ENCODE peak calls at places on chromosome 15, in seven cellular contexts. One of them, this sample, is unnamed. For H3K9me3, the result is how much of the 10 kb centered on the place peaks cover.

GRCh38 chr15:70098461-70099166 is 897 bp upstream of the TLE3 start:
- DNase-seq in cardiac muscle cell: peak
- DNase-seq in colonic mucosa: peak
- DNase-seq in mesenchymal stem cell: peak
- DNase-seq in AG04450: no peak
- DNase-seq in CD8-positive, alpha-beta T cell: peak
- DNase-seq in GM23248: peak
- DNase-seq in this sample: peak

GRCh38 chr15:71329509-71330260 is 214.4 kb downstream of the THSD4 start:
- DNase-seq in GM23248: peak
- DNase-seq in colonic mucosa: peak
- DNase-seq in AG04450: no peak
- DNase-seq in mesenchymal stem cell: peak
- DNase-seq in CD8-positive, alpha-beta T cell: no peak
- DNase-seq in cardiac muscle cell: peak
- DNase-seq in this sample: no peak

GRCh38 chr15:67690936-67691335 is 134.4 kb upstream of the SKOR1 start:
- DNase-seq in GM23248: peak
- DNase-seq in mesenchymal stem cell: peak
- DNase-seq in colonic mucosa: no peak
- DNase-seq in CD8-positive, alpha-beta T cell: no peak
- DNase-seq in cardiac muscle cell: peak
- DNase-seq in AG04450: peak
- DNase-seq in this sample: no peak

GRCh38 chr15:28873006-28873405 is 12.8 kb upstream of the APBA2 start:
- DNase-seq in cardiac muscle cell: no peak
- DNase-seq in AG04450: no peak
- DNase-seq in CD8-positive, alpha-beta T cell: no peak
- DNase-seq in colonic mucosa: no peak
- DNase-seq in mesenchymal stem cell: no peak
- DNase-seq in GM23248: no peak
- DNase-seq in this sample: no peak

GRCh38 chr15:63504979-63505841 is 817 bp downstream of the USP3 start:
- DNase-seq in mesenchymal stem cell: peak
- DNase-seq in GM23248: peak
- DNase-seq in AG04450: no peak
- DNase-seq in cardiac muscle cell: peak
- DNase-seq in CD8-positive, alpha-beta T cell: peak
- DNase-seq in colonic mucosa: peak
- DNase-seq in this sample: peak

GRCh38 chr15:100468265-100468664 is 60.5 kb downstream of the CERS3 start:
- DNase-seq in mesenchymal stem cell: no peak
- DNase-seq in CD8-positive, alpha-beta T cell: no peak
- DNase-seq in cardiac muscle cell: peak
- DNase-seq in colonic mucosa: no peak
- DNase-seq in AG04450: no peak
- DNase-seq in GM23248: peak
- DNase-seq in this sample: no peak

GRCh38 chr15:101439920-101440319 is 49.6 kb downstream of the PCSK6 start:
- DNase-seq in colonic mucosa: no peak
- DNase-seq in AG04450: no peak
- DNase-seq in CD8-positive, alpha-beta T cell: no peak
- DNase-seq in GM23248: peak
- DNase-seq in mesenchymal stem cell: no peak
- DNase-seq in cardiac muscle cell: peak
- DNase-seq in this sample: no peak

GRCh38 chr15:44066211-44066827 is 128.8 kb downstream of the FRMD5 start:
- DNase-seq in AG04450: peak
- DNase-seq in CD8-positive, alpha-beta T cell: peak
- DNase-seq in GM23248: peak
- DNase-seq in cardiac muscle cell: peak
- DNase-seq in colonic mucosa: peak
- DNase-seq in mesenchymal stem cell: peak
- DNase-seq in this sample: peak

GRCh38 chr15:64642875-64643274 is 132.5 kb downstream of the RBPMS2 start:
- DNase-seq in mesenchymal stem cell: no peak
- DNase-seq in CD8-positive, alpha-beta T cell: no peak
- DNase-seq in colonic mucosa: no peak
- DNase-seq in cardiac muscle cell: no peak
- DNase-seq in AG04450: no peak
- DNase-seq in GM23248: no peak
- DNase-seq in this sample: no peak

GRCh38 chr15:39788800-39789565 is 6.3 kb upstream of the FSIP1 start:
- DNase-seq in colonic mucosa: no peak
- DNase-seq in cardiac muscle cell: peak
- DNase-seq in GM23248: peak
- DNase-seq in CD8-positive, alpha-beta T cell: no peak
- DNase-seq in mesenchymal stem cell: peak
- DNase-seq in AG04450: peak
- DNase-seq in this sample: no peak

GRCh38 chr15:36880226-36880912 is 220.0 kb downstream of the MEIS2 start:
- DNase-seq in colonic mucosa: no peak
- DNase-seq in mesenchymal stem cell: peak
- DNase-seq in cardiac muscle cell: no peak
- DNase-seq in AG04450: no peak
- DNase-seq in CD8-positive, alpha-beta T cell: no peak
- DNase-seq in GM23248: no peak
- DNase-seq in this sample: no peak

GRCh38 chr15:80484312-80484981 is 80.3 kb downstream of the ARNT2 start:
- DNase-seq in AG04450: no peak
- DNase-seq in GM23248: no peak
- DNase-seq in mesenchymal stem cell: no peak
- DNase-seq in colonic mucosa: no peak
- DNase-seq in CD8-positive, alpha-beta T cell: no peak
- DNase-seq in cardiac muscle cell: peak
- DNase-seq in this sample: no peak

GRCh38 chr15:85972805-85973540 is 106.7 kb upstream of the AGBL1 start:
- DNase-seq in GM23248: no peak
- DNase-seq in AG04450: no peak
- DNase-seq in CD8-positive, alpha-beta T cell: no peak
- DNase-seq in mesenchymal stem cell: no peak
- DNase-seq in cardiac muscle cell: no peak
- DNase-seq in colonic mucosa: no peak
- DNase-seq in this sample: no peak

GRCh38 chr15:59814409-59814808 is 125.3 kb upstream of the BNIP2 start:
- DNase-seq in CD8-positive, alpha-beta T cell: no peak
- DNase-seq in mesenchymal stem cell: no peak
- DNase-seq in GM23248: no peak
- DNase-seq in AG04450: no peak
- DNase-seq in cardiac muscle cell: no peak
- DNase-seq in colonic mucosa: no peak
- DNase-seq in this sample: peak

GRCh38 chr15:98003976-98004375 is 43.5 kb downstream of the ARRDC4 start:
- DNase-seq in AG04450: no peak
- DNase-seq in GM23248: no peak
- DNase-seq in CD8-positive, alpha-beta T cell: no peak
- DNase-seq in colonic mucosa: no peak
- DNase-seq in cardiac muscle cell: no peak
- DNase-seq in mesenchymal stem cell: no peak
- DNase-seq in this sample: no peak

GRCh38 chr15:57505949-57506391 is 85.7 kb upstream of the MYZAP start:
- DNase-seq in CD8-positive, alpha-beta T cell: no peak
- DNase-seq in GM23248: peak
- DNase-seq in AG04450: no peak
- DNase-seq in colonic mucosa: peak
- DNase-seq in mesenchymal stem cell: peak
- DNase-seq in cardiac muscle cell: peak
- DNase-seq in this sample: no peak

GRCh38 chr15:64209680-64210334 is 47.0 kb upstream of the PPIB start:
- DNase-seq in colonic mucosa: no peak
- DNase-seq in GM23248: peak
- DNase-seq in mesenchymal stem cell: peak
- DNase-seq in AG04450: peak
- DNase-seq in CD8-positive, alpha-beta T cell: no peak
- DNase-seq in cardiac muscle cell: peak
- DNase-seq in this sample: no peak

GRCh38 chr15:99305761-99306505 is 54.7 kb downstream of the LRRC28 start:
- DNase-seq in AG04450: peak
- DNase-seq in mesenchymal stem cell: peak
- DNase-seq in CD8-positive, alpha-beta T cell: no peak
- DNase-seq in colonic mucosa: no peak
- DNase-seq in cardiac muscle cell: peak
- DNase-seq in GM23248: peak
- DNase-seq in this sample: no peak

GRCh38 chr15:100187677-100188076 is 154.1 kb downstream of the ADAMTS17 start:
- DNase-seq in GM23248: no peak
- DNase-seq in CD8-positive, alpha-beta T cell: peak
- DNase-seq in mesenchymal stem cell: no peak
- DNase-seq in cardiac muscle cell: no peak
- DNase-seq in colonic mucosa: no peak
- DNase-seq in AG04450: no peak
- DNase-seq in this sample: no peak

GRCh38 chr15:71753346-71753745 is 57.0 kb upstream of the NR2E3 start:
- DNase-seq in mesenchymal stem cell: peak
- DNase-seq in GM23248: peak
- DNase-seq in CD8-positive, alpha-beta T cell: no peak
- DNase-seq in colonic mucosa: no peak
- DNase-seq in AG04450: no peak
- DNase-seq in cardiac muscle cell: peak
- DNase-seq in this sample: no peak

GRCh38 chr15:87212041-87212440 is 1044.5 kb downstream of the NTRK3 start:
- DNase-seq in CD8-positive, alpha-beta T cell: no peak
- DNase-seq in cardiac muscle cell: no peak
- DNase-seq in mesenchymal stem cell: no peak
- DNase-seq in colonic mucosa: no peak
- DNase-seq in AG04450: no peak
- DNase-seq in GM23248: no peak
- DNase-seq in this sample: no peak

GRCh38 chr15:87207945-87208580 is 1048.5 kb downstream of the NTRK3 start:
- DNase-seq in AG04450: peak
- DNase-seq in colonic mucosa: no peak
- DNase-seq in cardiac muscle cell: no peak
- DNase-seq in CD8-positive, alpha-beta T cell: no peak
- DNase-seq in GM23248: peak
- DNase-seq in mesenchymal stem cell: peak
- DNase-seq in this sample: no peak

GRCh38 chr15:87209891-87210649 is 1046.5 kb downstream of the NTRK3 start:
- DNase-seq in mesenchymal stem cell: no peak
- DNase-seq in CD8-positive, alpha-beta T cell: no peak
- DNase-seq in cardiac muscle cell: no peak
- DNase-seq in colonic mucosa: no peak
- DNase-seq in AG04450: no peak
- DNase-seq in GM23248: no peak
- DNase-seq in this sample: no peak

GRCh38 chr15:87213646-87214045 is 1042.9 kb downstream of the NTRK3 start:
- DNase-seq in cardiac muscle cell: peak
- DNase-seq in GM23248: no peak
- DNase-seq in mesenchymal stem cell: no peak
- DNase-seq in colonic mucosa: no peak
- DNase-seq in AG04450: no peak
- DNase-seq in CD8-positive, alpha-beta T cell: no peak
- DNase-seq in this sample: no peak

GRCh38 chr15:87211547-87211946 is 1045.0 kb downstream of the NTRK3 start:
- DNase-seq in mesenchymal stem cell: no peak
- DNase-seq in AG04450: no peak
- DNase-seq in colonic mucosa: no peak
- DNase-seq in CD8-positive, alpha-beta T cell: no peak
- DNase-seq in cardiac muscle cell: no peak
- DNase-seq in GM23248: no peak
- DNase-seq in this sample: no peak
- H3K9me3 ChIP-seq in mesenchymal stem cell: under half
- H3K9me3 ChIP-seq in AG04450: under half
- H3K9me3 ChIP-seq in colonic mucosa: under half
- H3K9me3 ChIP-seq in CD8-positive, alpha-beta T cell: under half
- H3K9me3 ChIP-seq in cardiac muscle cell: under half
- H3K9me3 ChIP-seq in GM23248: under half
- H3K9me3 ChIP-seq in this sample: under half

GRCh38 chr15:83163032-83163431 is 44.6 kb downstream of the HDGFL3 start:
- DNase-seq in AG04450: no peak
- DNase-seq in cardiac muscle cell: no peak
- DNase-seq in CD8-positive, alpha-beta T cell: no peak
- DNase-seq in colonic mucosa: no peak
- DNase-seq in GM23248: no peak
- DNase-seq in mesenchymal stem cell: no peak
- DNase-seq in this sample: no peak

GRCh38 chr15:83170474-83171165 is 37.0 kb downstream of the HDGFL3 start:
- DNase-seq in mesenchymal stem cell: peak
- DNase-seq in GM23248: peak
- DNase-seq in colonic mucosa: no peak
- DNase-seq in CD8-positive, alpha-beta T cell: no peak
- DNase-seq in cardiac muscle cell: no peak
- DNase-seq in AG04450: peak
- DNase-seq in this sample: no peak

GRCh38 chr15:83164409-83165404 is 42.9 kb downstream of the HDGFL3 start:
- DNase-seq in mesenchymal stem cell: peak
- DNase-seq in GM23248: peak
- DNase-seq in CD8-positive, alpha-beta T cell: no peak
- DNase-seq in cardiac muscle cell: no peak
- DNase-seq in colonic mucosa: no peak
- DNase-seq in AG04450: peak
- DNase-seq in this sample: no peak

GRCh38 chr15:83166218-83166617 is 41.4 kb downstream of the HDGFL3 start:
- DNase-seq in cardiac muscle cell: no peak
- DNase-seq in colonic mucosa: no peak
- DNase-seq in CD8-positive, alpha-beta T cell: no peak
- DNase-seq in AG04450: no peak
- DNase-seq in mesenchymal stem cell: no peak
- DNase-seq in GM23248: no peak
- DNase-seq in this sample: no peak

DNA sequence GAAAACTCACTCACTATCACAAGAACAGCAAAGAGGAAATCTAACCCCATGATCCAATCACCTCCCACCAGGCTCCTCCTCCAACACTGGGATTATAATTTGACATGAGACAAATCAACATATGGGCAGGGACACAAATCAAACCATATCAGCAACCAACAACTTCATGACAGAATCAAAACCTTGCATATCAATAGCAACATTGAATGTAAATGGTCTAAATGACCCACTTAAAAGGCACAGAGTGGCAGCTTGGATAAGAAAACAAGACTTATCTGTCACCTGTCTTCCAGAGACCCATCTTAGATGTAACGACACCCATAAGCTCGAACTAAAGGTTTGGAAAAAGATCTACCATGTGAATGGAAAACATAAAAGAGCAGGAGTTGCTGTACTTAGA is 40.8 kb downstream of the HDGFL3 start:
- DNase-seq in CD8-positive, alpha-beta T cell: no peak
- DNase-seq in AG04450: no peak
- DNase-seq in GM23248: no peak
- DNase-seq in mesenchymal stem cell: no peak
- DNase-seq in colonic mucosa: no peak
- DNase-seq in cardiac muscle cell: no peak
- DNase-seq in this sample: no peak
- H3K9me3 ChIP-seq in CD8-positive, alpha-beta T cell: under half
- H3K9me3 ChIP-seq in AG04450: under half
- H3K9me3 ChIP-seq in GM23248: under half
- H3K9me3 ChIP-seq in mesenchymal stem cell: under half
- H3K9me3 ChIP-seq in colonic mucosa: under half
- H3K9me3 ChIP-seq in cardiac muscle cell: under half
- H3K9me3 ChIP-seq in this sample: under half

GRCh38 chr15:22231603-22232002 is 151.3 kb downstream of the OR4M2 start:
- DNase-seq in mesenchymal stem cell: no peak
- DNase-seq in colonic mucosa: no peak
- DNase-seq in cardiac muscle cell: no peak
- DNase-seq in AG04450: no peak
- DNase-seq in GM23248: no peak
- DNase-seq in CD8-positive, alpha-beta T cell: no peak
- DNase-seq in this sample: no peak
- H3K9me3 ChIP-seq in mesenchymal stem cell: under half
- H3K9me3 ChIP-seq in colonic mucosa: under half
- H3K9me3 ChIP-seq in cardiac muscle cell: under half
- H3K9me3 ChIP-seq in AG04450: half or more
- H3K9me3 ChIP-seq in GM23248: under half
- H3K9me3 ChIP-seq in CD8-positive, alpha-beta T cell: under half
- H3K9me3 ChIP-seq in this sample: under half

GRCh38 chr15:25235391-25235790 is 203.4 kb downstream of the UBE3A start:
- DNase-seq in mesenchymal stem cell: no peak
- DNase-seq in colonic mucosa: no peak
- DNase-seq in GM23248: no peak
- DNase-seq in cardiac muscle cell: no peak
- DNase-seq in AG04450: no peak
- DNase-seq in CD8-positive, alpha-beta T cell: no peak
- DNase-seq in this sample: no peak
- H3K9me3 ChIP-seq in mesenchymal stem cell: under half
- H3K9me3 ChIP-seq in colonic mucosa: under half
- H3K9me3 ChIP-seq in GM23248: under half
- H3K9me3 ChIP-seq in cardiac muscle cell: under half
- H3K9me3 ChIP-seq in AG04450: half or more
- H3K9me3 ChIP-seq in CD8-positive, alpha-beta T cell: under half
- H3K9me3 ChIP-seq in this sample: under half

This sample was measured in naive thymus-derived CD4-positive, alpha-beta T cell.